ENCODE peak calls at places on chromosome 12, in four cellular contexts. H is H54, C is GM13977, O is NCI-H2029. P is an unnamed sample.

GRCh38 chr12:95838125-95838524 is 20.6 kb upstream of the SNRPF start:
- DNase-seq in H (no peak), C (no peak), O (peak), P (no peak)

GRCh38 chr12:102896067-102896466 is 21.0 kb downstream of the PAH start:
- DNase-seq in H (no peak), C (no peak), O (no peak), P (no peak)

GRCh38 chr12:38915783-38916182 is 10.4 kb upstream of the CPNE8 start:
- DNase-seq in H (no peak), C (no peak), O (no peak), P (no peak)

GRCh38 chr12:1716215-1716862 is 25.5 kb downstream of the ADIPOR2 start:
- DNase-seq in H (no peak), C (peak), O (no peak), P (no peak)

GRCh38 chr12:76927170-76927784 is 48.5 kb upstream of the CSRP2 start:
- DNase-seq in H (peak), C (peak), O (no peak), P (no peak)

GRCh38 chr12:93857917-93858513 is 180.8 kb downstream of the CRADD start:
- DNase-seq in H (no peak), C (no peak), O (no peak), P (no peak)

GRCh38 chr12:14239350-14239934 is 126.0 kb upstream of the ATF7IP start:
- DNase-seq in H (no peak), C (peak), O (no peak), P (no peak)

GRCh38 chr12:116075251-116075650 is 202.2 kb downstream of the MED13L start:
- DNase-seq in H (no peak), C (no peak), O (no peak), P (no peak)

GRCh38 chr12:2406903-2407302 is 354.1 kb downstream of the CACNA1C start:
- DNase-seq in H (no peak), C (no peak), O (no peak), P (no peak)

GRCh38 chr12:105214670-105215375 is 21.2 kb downstream of the APPL2 start:
- DNase-seq in H (no peak), C (no peak), O (peak), P (no peak)

GRCh38 chr12:16165506-16165905 is 112.0 kb downstream of the SLC15A5 start:
- DNase-seq in H (no peak), C (no peak), O (peak), P (peak)

GRCh38 chr12:14367097-14367661 is 1.7 kb downstream of the ATF7IP start:
- DNase-seq in H (no peak), C (peak), O (peak), P (no peak)

GRCh38 chr12:45612044-45612794 is 117.3 kb upstream of the ARID2 start:
- DNase-seq in H (no peak), C (no peak), O (no peak), P (no peak)

GRCh38 chr12:18998343-18999270 is 130.9 kb upstream of the PLEKHA5 start:
- DNase-seq in H (peak), C (no peak), O (peak), P (peak)

GRCh38 chr12:67299526-67299925 is 30.4 kb downstream of the CAND1 start:
- DNase-seq in H (no peak), C (no peak), O (no peak), P (no peak)

GRCh38 chr12:116299548-116300150 is 22.2 kb upstream of the MED13L start:
- DNase-seq in H (no peak), C (no peak), O (no peak), P (no peak)

GRCh38 chr12:230925-231671 is 17.1 kb upstream of the SLC6A12 start:
- DNase-seq in H (no peak), C (no peak), O (peak), P (no peak)

GRCh38 chr12:78186670-78187069 is 356.0 kb downstream of the NAV3 start:
- DNase-seq in H (no peak), C (no peak), O (no peak), P (no peak)

GRCh38 chr12:79233341-79233761 is 368.8 kb downstream of the SYT1 start:
- DNase-seq in H (no peak), C (peak), O (peak), P (no peak)

GRCh38 chr12:4143909-4144308 is 129.7 kb upstream of the CCND2 start:
- DNase-seq in H (no peak), C (no peak), O (no peak), P (no peak)

GRCh38 chr12:91272456-91273063 is 89.9 kb upstream of the DCN start:
- DNase-seq in H (no peak), C (no peak), O (no peak), P (no peak)

GRCh38 chr12:7339675-7340074 is 35.8 kb downstream of the ACSM4 start:
- DNase-seq in H (no peak), C (no peak), O (no peak), P (no peak)

GRCh38 chr12:132881853-132882252 is 5.6 kb downstream of the CHFR start:
- DNase-seq in H (no peak), C (no peak), O (no peak), P (no peak)

GRCh38 chr12:116123511-116124258 is 153.8 kb downstream of the MED13L start:
- DNase-seq in H (no peak), C (peak), O (peak), P (no peak)